ENCODE peak calls at places on chromosome 22, in eight cellular contexts. S, U, N, I, Y, E, X and H are unnamed samples.

GRCh38 chr22:41989246-41989645 is 9.3 kb upstream of the WBP2NL start:
- DNase-seq in S (no peak), U (no peak), N (no peak), I (no peak), Y (no peak), E (no peak), X (no peak), H (no peak)

GRCh38 chr22:45284705-45285305 is at the start of gene UPK3A:
- DNase-seq in S (no peak), U (no peak), N (no peak), I (no peak), Y (no peak), E (no peak), X (no peak), H (peak)

GRCh38 chr22:41511521-41511968 is 32.7 kb downstream of the POLR3H start:
- DNase-seq in S (no peak), U (no peak), N (no peak), I (no peak), Y (no peak), E (no peak), X (no peak), H (no peak)

GRCh38 chr22:30313527-30314385 is 13.0 kb downstream of the TBC1D10A start:
- DNase-seq in S (no peak), U (no peak), N (no peak), I (no peak), Y (no peak), E (no peak), X (no peak), H (no peak)

GRCh38 chr22:34019190-34019845 is 99.0 kb upstream of the LARGE1 start:
- DNase-seq in S (peak), U (no peak), N (no peak), I (no peak), Y (no peak), E (no peak), X (no peak), H (no peak)

GRCh38 chr22:17057959-17058814 is 26.6 kb upstream of the IL17RA start:
- DNase-seq in S (peak), U (peak), N (peak), I (no peak), Y (peak), E (peak), X (no peak), H (peak)

GRCh38 chr22:36803358-36803757 is 13.5 kb downstream of the PVALB start:
- DNase-seq in S (no peak), U (no peak), N (no peak), I (no peak), Y (no peak), E (no peak), X (no peak), H (no peak)

GRCh38 chr22:44691796-44692661 is 10.0 kb upstream of the PRR5 start:
- DNase-seq in S (no peak), U (no peak), N (no peak), I (no peak), Y (no peak), E (no peak), X (no peak), H (no peak)

GRCh38 chr22:23564276-23564675 is 15.8 kb downstream of the IGLL1 start:
- DNase-seq in S (no peak), U (no peak), N (no peak), I (no peak), Y (no peak), E (no peak), X (no peak), H (no peak)

GRCh38 chr22:48827228-48827810 is 1000.4 kb downstream of the BRD1 start:
- DNase-seq in S (peak), U (no peak), N (no peak), I (no peak), Y (no peak), E (no peak), X (no peak), H (no peak)

GRCh38 chr22:26485013-26485412 is 1.3 kb downstream of the SRRD start:
- DNase-seq in S (no peak), U (no peak), N (no peak), I (no peak), Y (no peak), E (no peak), X (no peak), H (no peak)

GRCh38 chr22:46052801-46053562 is 76.0 kb upstream of the WNT7B start:
- DNase-seq in S (peak), U (no peak), N (no peak), I (peak), Y (no peak), E (peak), X (no peak), H (peak)